ENCODE peak calls at places on chromosomes 6 and 20, in five cellular contexts. S is RKO, G is NCI-H1930, Y is NCI-H2171, D is fibroblast of pulmonary artery. V is an unnamed sample.

GRCh38 chr6:1873781-1874180 is 264.1 kb downstream of the FOXC1 start:
- DNase-seq in Y (no peak), D (no peak), G (no peak), S (no peak), V (no peak)

GRCh38 chr6:36913082-36913481 is 27.3 kb downstream of the C6orf89 start:
- DNase-seq in G (no peak), Y (no peak), S (no peak), D (no peak), V (no peak)

GRCh38 chr6:34115396-34116314 is 30.2 kb downstream of the GRM4 start:
- DNase-seq in S (peak), G (no peak), Y (no peak), D (peak), V (peak)

GRCh38 chr6:149480502-149481280 is 4.1 kb downstream of the ZC3H12D start:
- DNase-seq in S (no peak), D (no peak), G (no peak), Y (no peak), V (no peak)

GRCh38 chr20:39057911-39058310 is 95.8 kb downstream of the DHX35 start:
- DNase-seq in S (no peak), Y (no peak), G (no peak), D (no peak), V (no peak)

GRCh38 chr20:37389844-37390275 is 43.9 kb downstream of the SRC start:
- DNase-seq in G (no peak), Y (no peak), D (no peak), S (no peak), V (no peak)

GRCh38 chr6:12112540-12113189 is 100.6 kb downstream of the HIVEP1 start:
- DNase-seq in D (no peak), Y (no peak), S (no peak), G (no peak), V (no peak)

GRCh38 chr6:144581807-144582537 is 296.8 kb downstream of the UTRN start:
- DNase-seq in S (peak), D (peak), G (no peak), Y (no peak), V (peak)

GRCh38 chr20:21633829-21634228 is 71.6 kb upstream of the PAX1 start:
- DNase-seq in G (no peak), Y (no peak), D (no peak), S (no peak), V (no peak)

GRCh38 chr20:1802385-1803215 is 92.6 kb upstream of the SIRPA start:
- DNase-seq in G (peak), Y (peak), S (no peak), D (peak), V (peak)

GRCh38 chr6:23446394-23447001 is 679.5 kb upstream of the NRSN1 start:
- DNase-seq in G (peak), S (peak), Y (peak), D (peak), V (peak)

V was measured in fibroblast of villous mesenchyme.